ENCODE peak calls at places on chromosomes 13 and 19, in four cellular contexts. A is psoas muscle; G is activated CD4-positive, alpha-beta T cell treated with anti-CD3 and anti-CD28 coated beads, Interleukin-2, amount 50 U/mL, for 1 hour; K is cardiac muscle cell. T is an unnamed sample.

GRCh38 chr13:44583126-44583525 is 7.0 kb upstream of the TSC22D1 start:
- DNase-seq in G (no peak), A (no peak), K (no peak), T (no peak)

GRCh38 chr19:49861127-49861526 is 6.2 kb downstream of the PNKP start:
- DNase-seq in G (no peak), A (peak; percentile 76), K (peak; percentile 27), T (no peak)

GRCh38 chr19:31706131-31706530 is 356.9 kb upstream of the TSHZ3 start:
- DNase-seq in A (no peak), G (no peak), K (no peak), T (no peak)

GRCh38 chr19:34365463-34366401 is 736 bp downstream of the GPI start:
- DNase-seq in G (peak; percentile 7), K (peak; percentile 39), A (peak; percentile 70), T (peak; percentile 78)

GRCh38 chr19:21751379-21751778 is 16.0 kb downstream of the ZNF100 start:
- DNase-seq in G (no peak), K (peak; percentile 38), A (no peak), T (no peak)

GRCh38 chr19:33496496-33496895 is 25.1 kb downstream of the PEPD start:
- DNase-seq in G (no peak), A (no peak), K (no peak), T (no peak)

GRCh38 chr13:98289339-98289935 is 112.4 kb upstream of the RNF113B start:
- DNase-seq in G (no peak), K (no peak), A (no peak), T (no peak)

GRCh38 chr19:48445256-48445605 is 552 bp upstream of the GRWD1 start:
- DNase-seq in A (no peak), K (peak; percentile 96), G (no peak), T (no peak)

GRCh38 chr19:18931316-18932162 is 9.5 kb downstream of the HOMER3 start:
- DNase-seq in G (no peak), A (no peak), K (no peak), T (no peak)

GRCh38 chr13:75871059-75871458 is 234.9 kb downstream of the LMO7 start:
- DNase-seq in A (no peak), G (no peak), K (no peak), T (no peak)

GRCh38 chr13:32829676-32830091 is 186.5 kb upstream of the KL start:
- DNase-seq in G (no peak), A (no peak), K (peak; percentile 20), T (no peak)

GRCh38 chr19:27955484-27955883 is 1257.5 kb downstream of the UQCRFS1 start:
- DNase-seq in A (no peak), G (no peak), K (no peak), T (no peak)

T was measured in cardiac septum.